ENCODE peak calls at places on chromosomes 4 and X, in eight cellular contexts. Y, H, B, S, O, U, A and R are unnamed samples.

GRCh38 chrX:23742174-23742692 is 843 bp downstream of the ACOT9 start:
- DNase-seq in S (peak), Y (peak), U (peak), A (peak), H (peak), B (peak), O (peak), R (peak)

GRCh38 chr4:186149872-186150271 is 41.5 kb upstream of the CYP4V2 start:
- DNase-seq in B (peak), A (no peak), H (peak), O (peak), S (no peak), Y (peak), U (peak), R (peak)

GRCh38 chrX:107549504-107549903 is 78.8 kb upstream of the PRPS1 start:
- DNase-seq in A (no peak), U (no peak), S (no peak), Y (no peak), H (no peak), B (no peak), O (no peak), R (no peak)

GRCh38 chr4:166400270-166400894 is 527.3 kb downstream of the TLL1 start:
- DNase-seq in U (no peak), Y (no peak), A (no peak), H (no peak), O (no peak), B (no peak), S (no peak), R (no peak)

GRCh38 chrX:4035874-4036273 is 322.4 kb upstream of the PRKX start:
- DNase-seq in B (no peak), O (no peak), U (no peak), A (no peak), S (no peak), Y (no peak), H (no peak), R (no peak)

GRCh38 chrX:11089802-11090201 is 21.3 kb upstream of the HCCS start:
- DNase-seq in Y (no peak), B (no peak), O (no peak), U (no peak), A (no peak), S (no peak), H (no peak), R (no peak)

GRCh38 chr4:4247711-4248035 is 350 bp downstream of the TMEM128 start:
- DNase-seq in S (no peak), H (no peak), U (no peak), B (no peak), A (no peak), Y (no peak), O (no peak), R (no peak)

GRCh38 chrX:112513154-112513553 is 166.6 kb downstream of the LHFPL1 start:
- DNase-seq in U (no peak), B (no peak), S (no peak), H (peak), O (no peak), Y (no peak), A (no peak), R (peak)

GRCh38 chr4:131091896-131092295 is 1995.9 kb downstream of the C4orf33 start:
- DNase-seq in B (no peak), H (no peak), A (no peak), Y (no peak), O (no peak), U (no peak), S (peak), R (peak)

GRCh38 chrX:3504916-3505315 is 158.5 kb upstream of the MXRA5 start:
- DNase-seq in S (no peak), A (no peak), U (no peak), B (no peak), Y (no peak), H (peak), O (no peak), R (no peak)

GRCh38 chr4:173248690-173249089 is 80.1 kb downstream of the GALNT7 start:
- DNase-seq in U (no peak), O (no peak), Y (no peak), H (no peak), B (no peak), A (no peak), S (no peak), R (no peak)

GRCh38 chrX:50402886-50403285 is 67.7 kb downstream of the DGKK start:
- DNase-seq in U (no peak), O (no peak), B (no peak), S (no peak), H (no peak), A (no peak), Y (no peak), R (no peak)

GRCh38 chr4:84927428-84927827 is 39.1 kb downstream of the WDFY3 start:
- DNase-seq in O (no peak), Y (no peak), H (no peak), U (no peak), B (no peak), A (no peak), S (no peak), R (no peak)

GRCh38 chr4:81960968-81961367 is 412.8 kb downstream of the HNRNPD start:
- DNase-seq in A (no peak), B (no peak), U (no peak), Y (no peak), S (no peak), H (no peak), O (no peak), R (no peak)

DNA sequence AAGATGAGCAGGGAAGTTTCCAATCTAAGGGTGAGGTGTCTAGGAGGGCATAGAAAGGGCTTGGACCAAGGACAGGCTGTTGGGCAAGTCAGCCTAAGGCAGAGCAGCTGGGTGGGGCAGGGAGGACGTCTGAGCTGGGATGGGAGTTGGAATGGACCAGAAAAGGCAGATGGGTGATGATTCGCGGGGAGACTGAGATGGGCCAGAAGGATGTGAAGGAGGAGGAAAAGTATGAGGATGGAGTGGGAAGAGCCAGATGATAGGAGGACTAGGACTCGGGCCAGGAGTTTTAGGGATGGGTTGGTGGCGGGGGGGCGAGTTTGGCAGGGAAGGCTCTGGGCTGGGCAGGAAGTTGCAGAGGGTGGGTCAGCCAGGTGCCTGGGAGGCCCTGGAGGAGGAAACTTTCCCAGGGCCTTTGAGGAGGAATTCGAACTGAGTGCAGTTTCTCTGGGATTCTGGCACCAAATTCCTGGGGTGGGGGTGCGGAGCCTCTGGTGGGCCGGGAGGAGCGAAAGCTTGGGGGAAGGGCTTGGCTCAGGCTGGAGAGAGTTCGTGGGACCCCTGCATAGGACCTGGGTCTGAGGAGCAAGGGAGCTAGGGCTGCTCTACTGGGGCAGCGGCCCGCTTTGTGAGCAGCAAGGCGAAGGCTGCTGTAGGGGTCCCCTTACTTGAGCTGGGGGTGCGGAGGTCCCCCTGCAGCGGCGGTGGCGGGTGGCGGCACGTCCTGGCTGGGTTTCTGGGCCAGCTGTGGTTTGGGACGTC is 8.7 kb upstream of the TIMP1 start:
- DNase-seq in S (no peak), A (no peak), Y (no peak), U (no peak), O (no peak), H (peak), B (peak), R (peak)
- H3K4me3 ChIP-seq in S (peak), A (peak), Y (peak), U (peak), O (peak), H (no peak), B (peak), R (peak)

DNA sequence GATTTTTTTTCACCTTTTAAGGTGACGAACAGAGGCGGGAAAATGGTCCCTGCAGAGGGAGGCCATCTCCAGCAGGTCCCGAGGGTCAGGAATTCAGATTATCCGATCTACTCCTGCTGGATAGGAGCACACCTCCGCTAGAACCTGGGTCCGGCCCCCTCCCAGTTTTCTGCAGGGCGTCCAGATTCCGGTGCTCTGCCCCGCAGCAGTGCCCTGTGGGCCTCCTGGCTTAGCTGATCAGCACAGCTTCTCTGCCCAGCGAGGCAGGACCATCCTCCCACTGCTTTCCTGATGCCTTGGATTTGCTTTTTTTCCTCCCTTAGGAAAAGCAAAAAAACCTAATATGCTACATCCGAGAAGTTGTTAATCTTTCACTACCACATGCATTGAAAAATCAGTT is 2.3 kb downstream of the TBL1X start:
- DNase-seq in S (no peak), A (no peak), B (no peak), H (no peak), Y (no peak), O (no peak), U (no peak), R (no peak)
- H3K4me3 ChIP-seq in S (peak), A (peak), B (peak), H (no peak), Y (no peak), O (peak), U (peak), R (no peak)

GRCh38 chr4:183806341-183806740 is 98.8 kb upstream of the STOX2 start:
- DNase-seq in B (no peak), Y (no peak), O (no peak), S (no peak), U (no peak), A (no peak), H (no peak), R (no peak)

GRCh38 chr4:183808102-183808466 is 97.0 kb upstream of the STOX2 start:
- DNase-seq in H (no peak), Y (no peak), U (no peak), A (no peak), S (no peak), B (no peak), O (no peak), R (no peak)

GRCh38 chr4:183812567-183812966 is 92.5 kb upstream of the STOX2 start:
- DNase-seq in B (no peak), H (no peak), O (no peak), U (no peak), S (no peak), A (no peak), Y (no peak), R (no peak)

GRCh38 chr4:183801460-183802168 is 103.5 kb upstream of the STOX2 start:
- DNase-seq in O (no peak), S (no peak), U (no peak), B (no peak), A (no peak), H (no peak), Y (no peak), R (no peak)

GRCh38 chr4:183807420-183808101 is 97.5 kb upstream of the STOX2 start:
- DNase-seq in U (no peak), A (no peak), H (no peak), B (no peak), Y (no peak), S (no peak), O (no peak), R (no peak)
- H3K4me3 ChIP-seq in U (no peak), A (no peak), H (no peak), B (no peak), Y (no peak), S (no peak), O (no peak), R (no peak)

GRCh38 chr4:170827562-170828260 is 738.0 kb upstream of the AADAT start:
- DNase-seq in B (no peak), A (no peak), S (no peak), Y (no peak), H (no peak), U (no peak), O (no peak), R (peak)
- H3K4me3 ChIP-seq in B (no peak), A (no peak), S (no peak), Y (no peak), H (no peak), U (no peak), O (no peak), R (no peak)

GRCh38 chr4:67712650-67713530 is 11.9 kb upstream of the UBA6 start:
- DNase-seq in U (no peak), A (no peak), S (no peak), H (no peak), Y (no peak), O (no peak), B (no peak), R (no peak)
- H3K4me3 ChIP-seq in U (no peak), A (no peak), S (no peak), H (no peak), Y (no peak), O (no peak), B (no peak), R (no peak)

GRCh38 chr4:53021709-53022108 is 159.6 kb downstream of the RASL11B start:
- DNase-seq in U (no peak), H (no peak), S (no peak), Y (no peak), B (no peak), O (no peak), A (no peak), R (no peak)
- H3K4me3 ChIP-seq in U (no peak), H (no peak), S (no peak), Y (no peak), B (no peak), O (no peak), A (no peak), R (no peak)

GRCh38 chr4:2936773-2937145 is 26.4 kb downstream of the NOP14 start:
- DNase-seq in Y (peak), B (no peak), O (no peak), S (no peak), U (peak), A (peak), H (peak), R (peak)
- H3K4me3 ChIP-seq in Y (peak), B (no peak), O (no peak), S (peak), U (no peak), A (no peak), H (no peak), R (no peak)